ENCODE peak calls at places on chromosomes 3 and 15, in five cellular contexts. D, I, R, U and K are unnamed samples.

GRCh38 chr15:42053914-42054313 is 33.1 kb upstream of the PLA2G4E start:
- DNase-seq in U (no peak), D (no peak), I (no peak), R (no peak), K (no peak)

GRCh38 chr3:39469258-39469657 is 1.8 kb downstream of the MOBP start:
- DNase-seq in I (no peak), U (no peak), D (no peak), R (no peak), K (no peak)

GRCh38 chr3:97291901-97292300 is 472.7 kb upstream of the ARL6 start:
- DNase-seq in I (no peak), D (no peak), U (no peak), R (no peak), K (no peak)

GRCh38 chr3:69665026-69665739 is 74.1 kb upstream of the MITF start:
- DNase-seq in R (no peak), D (peak; percentile 58), U (no peak), I (no peak), K (peak; percentile 90)

GRCh38 chr3:192929755-192930491 is 12.3 kb upstream of the MB21D2 start:
- DNase-seq in U (no peak), I (no peak), D (no peak), R (no peak), K (no peak)

GRCh38 chr15:75203017-75203907 is 1.6 kb downstream of the C15orf39 start:
- DNase-seq in D (no peak), I (no peak), R (no peak), U (peak; percentile 12), K (no peak)

GRCh38 chr15:26974120-26974780 is 3.3 kb downstream of the GABRG3 start:
- DNase-seq in I (no peak), R (no peak), U (peak; percentile 9), D (peak; percentile 11), K (peak; percentile 1)

GRCh38 chr3:157073810-157074209 is 86.1 kb downstream of the CCNL1 start:
- DNase-seq in R (no peak), I (no peak), D (no peak), U (peak; percentile 74), K (no peak)

GRCh38 chr3:111715911-111716523 is 120.9 kb upstream of the ZBED2 start:
- DNase-seq in R (peak; percentile 29), U (peak; percentile 45), I (no peak), D (peak; percentile 80), K (no peak)

GRCh38 chr3:66633564-66633963 is 132.7 kb upstream of the LRIG1 start:
- DNase-seq in I (no peak), U (no peak), D (no peak), R (no peak), K (no peak)

GRCh38 chr15:23912191-23912590 is 225.1 kb upstream of the NDN start:
- DNase-seq in R (no peak), U (no peak), D (peak; percentile 51), I (no peak), K (no peak)

GRCh38 chr15:95284933-95285401 is 1045.5 kb upstream of the NR2F2 start:
- DNase-seq in I (no peak), U (peak; percentile 70), R (no peak), D (no peak), K (no peak)
- TF ChIP-seq CTCF in I (no peak), U (peak; percentile 33), R (no peak), D (no peak), K (peak; percentile 31)

DNA sequence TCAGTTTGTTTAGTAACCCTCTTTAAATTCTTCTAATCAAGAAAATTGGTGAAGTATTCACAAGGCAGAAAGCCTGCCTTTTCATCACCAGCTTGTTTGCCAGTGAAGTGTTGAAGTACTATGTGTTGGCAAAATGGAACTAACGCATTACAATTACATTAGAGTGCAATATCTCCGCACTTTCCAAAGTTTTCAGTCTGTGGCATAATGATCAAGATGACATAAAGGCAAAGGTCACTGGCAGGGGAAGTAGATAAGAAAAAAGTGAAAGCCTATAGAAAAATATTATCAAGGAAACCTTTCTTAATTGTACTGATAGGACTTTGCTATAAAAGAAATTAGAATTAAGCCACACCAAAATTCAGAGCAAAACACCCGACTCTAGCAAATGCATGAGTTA is 25.0 kb upstream of the TM4SF1 start:
- DNase-seq in D (no peak), U (no peak), I (no peak), R (no peak), K (no peak)
- H3K4me3 ChIP-seq in D (no peak overlapping the region), U (no peak overlapping the region), I (no peak overlapping the region), R (no peak overlapping the region), K (no peak overlapping the region)

DNA sequence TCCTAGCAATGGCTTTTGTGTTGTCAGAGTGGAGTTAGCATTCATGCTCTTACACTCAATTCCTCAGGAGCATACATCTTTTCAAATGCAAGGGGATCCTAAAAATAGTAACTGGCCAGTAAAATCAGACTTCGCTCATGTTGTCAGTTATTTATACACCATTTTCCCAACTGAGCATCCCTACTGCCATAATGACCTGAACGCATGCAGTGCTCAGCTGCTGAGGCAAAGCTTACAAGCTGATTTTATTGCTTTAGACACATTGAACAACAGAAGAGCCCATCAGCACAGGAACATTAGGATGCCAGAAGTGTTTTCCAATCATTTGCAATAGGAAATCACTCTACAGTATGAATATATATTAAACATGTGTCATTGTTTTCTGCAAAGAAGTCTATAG is 689.7 kb upstream of the BCHE start:
- DNase-seq in D (no peak), R (no peak), U (no peak), I (no peak), K (no peak)
- H3K27me3 ChIP-seq in D (no peaks in the 10 kb centered on the region), R (no peaks in the 10 kb centered on the region), U (no peaks in the 10 kb centered on the region), I (no peaks in the 10 kb centered on the region), K (no peaks in the 10 kb centered on the region)

DNA sequence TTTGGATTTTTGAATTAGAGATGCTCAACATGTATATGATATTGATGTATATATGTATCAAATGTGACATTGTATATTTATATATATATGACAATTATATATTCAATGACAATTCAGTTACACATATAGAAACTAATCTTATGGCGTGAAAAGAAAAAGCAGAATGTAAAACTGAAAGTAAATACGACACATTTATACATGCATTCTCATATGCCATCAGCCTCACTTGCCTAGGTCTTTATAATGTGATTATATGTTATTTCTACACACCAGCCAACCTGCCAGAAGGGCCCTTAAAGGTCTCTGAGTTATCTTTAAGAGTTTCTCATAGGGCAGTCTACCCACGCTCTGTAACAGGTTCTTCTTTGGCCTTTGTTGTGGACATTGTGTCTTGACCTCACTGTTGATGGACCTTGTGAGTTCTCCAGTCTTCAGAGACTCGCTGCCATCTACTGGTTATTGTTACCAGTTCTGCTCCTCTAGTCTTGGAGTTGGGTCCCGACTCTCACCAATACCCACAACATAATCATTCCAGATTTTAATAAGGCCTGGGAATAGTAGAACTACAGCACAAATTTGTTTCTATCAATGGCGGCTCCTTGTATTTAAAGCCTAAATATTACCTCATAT is 371.5 kb upstream of the GOLIM4 start:
- DNase-seq in R (no peak), I (no peak), U (peak; percentile 55), D (peak; percentile 39), K (peak; percentile 1)
- TF ChIP-seq CTCF in R (no peak), I (peak; percentile 18), U (peak; percentile 60), D (peak; percentile 54), K (peak; percentile 24)

GRCh38 chr3:195539479-195539878 is 3.6 kb downstream of the PPP1R2 start:
- DNase-seq in U (no peak), D (no peak), R (no peak), I (no peak), K (no peak)
- H3K4me3 ChIP-seq in U (no peak overlapping the region), D (no peak overlapping the region), R (no peak overlapping the region), I (peak overlapping the region; percentile 96), K (no peak overlapping the region)

GRCh38 chr3:165195628-165196576 is at the start of gene SLITRK3:
- DNase-seq in U (no peak), R (no peak), I (no peak), D (peak; percentile 25), K (no peak)

GRCh38 chr3:165192610-165193192 is 3.5 kb downstream of the SLITRK3 start:
- DNase-seq in R (no peak), I (no peak), D (no peak), U (no peak), K (no peak)

GRCh38 chr3:165195226-165195625 is 958 bp downstream of the SLITRK3 start:
- DNase-seq in D (no peak), R (no peak), U (no peak), I (no peak), K (no peak)

GRCh38 chr3:165193392-165194268 is 2.6 kb downstream of the SLITRK3 start:
- DNase-seq in U (no peak), D (no peak), R (no peak), I (no peak), K (no peak)

GRCh38 chr3:165194477-165195135 is 1.6 kb downstream of the SLITRK3 start:
- DNase-seq in D (no peak), U (no peak), I (no peak), R (no peak), K (no peak)
- H3K27me3 ChIP-seq in D (no peaks in the 10 kb centered on the region), U (peaks cover 34% of the 10 kb centered on the region), I (peaks cover 23% of the 10 kb centered on the region), R (no peaks in the 10 kb centered on the region), K (peaks cover 50% of the 10 kb centered on the region)

GRCh38 chr3:71926690-71927089 is 141.7 kb upstream of the PROK2 start:
- DNase-seq in R (no peak), I (no peak), D (no peak), U (no peak), K (no peak)

GRCh38 chr3:71928215-71928614 is 143.3 kb upstream of the PROK2 start:
- DNase-seq in R (no peak), D (no peak), I (no peak), U (no peak), K (no peak)

GRCh38 chr3:71927505-71928066 is 142.6 kb upstream of the PROK2 start:
- DNase-seq in R (no peak), I (no peak), D (no peak), U (no peak), K (no peak)

GRCh38 chr3:71931930-71932329 is 147.0 kb upstream of the PROK2 start:
- DNase-seq in I (no peak), R (no peak), U (no peak), D (no peak), K (no peak)

DNA sequence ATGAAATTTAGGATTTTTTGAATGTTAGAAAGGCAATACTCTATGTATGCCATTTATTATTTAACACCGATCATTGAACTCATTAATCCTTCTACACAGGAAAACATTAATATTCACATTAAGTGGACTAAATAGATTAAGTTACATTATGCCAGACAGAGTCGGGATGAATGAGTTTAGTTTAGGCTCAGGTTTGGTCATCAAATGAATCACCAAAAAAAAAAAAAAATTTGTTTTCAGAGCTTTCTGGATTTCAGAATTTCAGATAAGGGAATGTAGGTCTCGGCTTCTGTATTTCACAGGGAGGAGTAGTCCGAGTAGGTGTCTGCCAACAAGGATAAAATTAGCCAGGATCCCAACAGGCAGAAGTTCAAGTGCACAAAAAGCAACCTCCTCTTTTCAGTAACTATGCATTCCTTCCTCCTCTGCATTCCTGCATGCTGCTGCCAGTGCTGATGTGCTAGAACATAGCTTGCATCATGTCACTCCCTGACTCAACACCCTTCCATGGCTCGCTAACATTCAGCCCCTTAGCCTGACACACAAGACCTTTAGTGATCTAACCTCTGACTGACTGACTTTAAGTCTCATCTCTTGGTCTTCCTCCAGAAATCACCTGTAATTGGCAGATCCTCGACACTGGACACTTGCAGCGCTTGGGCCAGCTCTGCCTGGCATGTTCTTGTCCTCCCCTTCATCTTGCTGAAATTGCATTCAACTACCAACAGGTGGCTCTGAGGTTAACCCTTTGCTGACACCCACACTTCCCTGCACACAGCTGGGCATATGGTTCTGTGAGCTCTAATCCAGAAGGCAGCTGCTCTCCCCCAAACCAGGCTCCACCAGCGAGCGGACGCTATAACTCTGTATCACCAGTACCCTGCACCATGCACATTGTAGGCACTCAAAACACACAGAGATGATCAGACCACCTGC is 145.4 kb upstream of the PROK2 start:
- DNase-seq in D (peak; percentile 90), R (no peak), I (no peak), U (peak; percentile 17), K (peak; percentile 5)
- TF ChIP-seq CTCF in D (peak; percentile 70), R (no peak), I (no peak), U (no peak), K (peak; percentile 40)